ENCODE peak calls at places on chromosomes 13 and 19, in eight cellular contexts. One of them, this sample, is unnamed.

GRCh38 chr19:44753932-44754742 is 5.6 kb downstream of the BCL3 start:
- DNase-seq in testis: peak; percentile 92
- DNase-seq in stomach: peak; percentile 96
- DNase-seq in A549: peak; percentile 90
- DNase-seq in tibial nerve: peak; percentile 89
- DNase-seq in body of pancreas: peak; percentile 95
- DNase-seq in adrenal gland: peak; percentile 87
- DNase-seq in breast epithelium: peak; percentile 93
- DNase-seq in this sample: peak; percentile 99

GRCh38 chr19:11481777-11482383 is 1.0 kb upstream of the ELAVL3 start:
- DNase-seq in testis: peak; percentile 81
- DNase-seq in stomach: peak; percentile 45
- DNase-seq in A549: peak; percentile 90
- DNase-seq in tibial nerve: peak; percentile 34
- DNase-seq in body of pancreas: peak; percentile 51
- DNase-seq in adrenal gland: peak; percentile 82
- DNase-seq in breast epithelium: no peak
- DNase-seq in this sample: no peak

GRCh38 chr13:98987275-98987674 is 9.4 kb upstream of the DOCK9 start:
- DNase-seq in testis: no peak
- DNase-seq in stomach: no peak
- DNase-seq in A549: no peak
- DNase-seq in tibial nerve: no peak
- DNase-seq in body of pancreas: no peak
- DNase-seq in adrenal gland: no peak
- DNase-seq in breast epithelium: no peak
- DNase-seq in this sample: no peak

GRCh38 chr13:28138756-28139470 is 568 bp downstream of the PAN3 start:
- DNase-seq in testis: peak; percentile 93
- DNase-seq in stomach: peak; percentile 77
- DNase-seq in A549: peak; percentile 83
- DNase-seq in tibial nerve: peak; percentile 87
- DNase-seq in body of pancreas: peak; percentile 85
- DNase-seq in adrenal gland: peak; percentile 85
- DNase-seq in breast epithelium: peak; percentile 77
- DNase-seq in this sample: peak; percentile 96

GRCh38 chr13:95385373-95385772 is 84.1 kb upstream of the ABCC4 start:
- DNase-seq in testis: no peak
- DNase-seq in stomach: no peak
- DNase-seq in A549: no peak
- DNase-seq in tibial nerve: no peak
- DNase-seq in body of pancreas: no peak
- DNase-seq in adrenal gland: no peak
- DNase-seq in breast epithelium: no peak
- DNase-seq in this sample: no peak

GRCh38 chr13:48278806-48279205 is 24.7 kb upstream of the RB1 start:
- DNase-seq in testis: no peak
- DNase-seq in stomach: no peak
- DNase-seq in A549: no peak
- DNase-seq in tibial nerve: no peak
- DNase-seq in body of pancreas: no peak
- DNase-seq in adrenal gland: no peak
- DNase-seq in breast epithelium: no peak
- DNase-seq in this sample: no peak

GRCh38 chr19:29574518-29574917 is 31.6 kb upstream of the POP4 start:
- DNase-seq in testis: no peak
- DNase-seq in stomach: no peak
- DNase-seq in A549: no peak
- DNase-seq in tibial nerve: no peak
- DNase-seq in body of pancreas: no peak
- DNase-seq in adrenal gland: no peak
- DNase-seq in breast epithelium: no peak
- DNase-seq in this sample: no peak

GRCh38 chr19:32873560-32873959 is 4.0 kb upstream of the SLC7A9 start:
- DNase-seq in testis: no peak
- DNase-seq in stomach: no peak
- DNase-seq in A549: no peak
- DNase-seq in tibial nerve: no peak
- DNase-seq in body of pancreas: no peak
- DNase-seq in adrenal gland: no peak
- DNase-seq in breast epithelium: no peak
- DNase-seq in this sample: no peak

GRCh38 chr13:48126944-48127814 is 32.3 kb upstream of the MED4 start:
- DNase-seq in testis: peak; percentile 74
- DNase-seq in stomach: peak; percentile 29
- DNase-seq in A549: peak; percentile 57
- DNase-seq in tibial nerve: peak; percentile 75
- DNase-seq in body of pancreas: peak; percentile 25
- DNase-seq in adrenal gland: peak; percentile 34
- DNase-seq in breast epithelium: no peak
- DNase-seq in this sample: no peak

GRCh38 chr13:85771856-85772255 is 27.4 kb downstream of the SLITRK6 start:
- DNase-seq in testis: no peak
- DNase-seq in stomach: no peak
- DNase-seq in A549: no peak
- DNase-seq in tibial nerve: no peak
- DNase-seq in body of pancreas: no peak
- DNase-seq in adrenal gland: no peak
- DNase-seq in breast epithelium: no peak
- DNase-seq in this sample: no peak

GRCh38 chr13:98432638-98433037 is 144.3 kb downstream of the STK24 start:
- DNase-seq in testis: no peak
- DNase-seq in stomach: no peak
- DNase-seq in A549: no peak
- DNase-seq in tibial nerve: no peak
- DNase-seq in body of pancreas: no peak
- DNase-seq in adrenal gland: no peak
- DNase-seq in breast epithelium: no peak
- DNase-seq in this sample: no peak

GRCh38 chr19:35935911-35936737 is at the start of gene LRFN3:
- DNase-seq in testis: peak; percentile 89
- DNase-seq in stomach: peak; percentile 81
- DNase-seq in A549: peak; percentile 88
- DNase-seq in tibial nerve: peak; percentile 60
- DNase-seq in body of pancreas: peak; percentile 83
- DNase-seq in adrenal gland: peak; percentile 68
- DNase-seq in breast epithelium: no peak
- DNase-seq in this sample: no peak

GRCh38 chr13:43074824-43075510 is 51.6 kb downstream of the DNAJC15 start:
- DNase-seq in testis: no peak
- DNase-seq in stomach: no peak
- DNase-seq in A549: no peak
- DNase-seq in tibial nerve: no peak
- DNase-seq in body of pancreas: no peak
- DNase-seq in adrenal gland: no peak
- DNase-seq in breast epithelium: no peak
- DNase-seq in this sample: no peak

GRCh38 chr13:66803759-66804456 is 426.2 kb downstream of the PCDH9 start:
- DNase-seq in testis: no peak
- DNase-seq in stomach: no peak
- DNase-seq in A549: no peak
- DNase-seq in tibial nerve: no peak
- DNase-seq in body of pancreas: no peak
- DNase-seq in adrenal gland: no peak
- DNase-seq in breast epithelium: no peak
- DNase-seq in this sample: no peak

GRCh38 chr13:50400035-50400726 is 384.9 kb downstream of the KCNRG start:
- DNase-seq in testis: no peak
- DNase-seq in stomach: no peak
- DNase-seq in A549: no peak
- DNase-seq in tibial nerve: no peak
- DNase-seq in body of pancreas: peak; percentile 47
- DNase-seq in adrenal gland: peak; percentile 76
- DNase-seq in breast epithelium: no peak
- DNase-seq in this sample: no peak

GRCh38 chr19:32570081-32570785 is 10.8 kb upstream of the PDCD5 start:
- DNase-seq in testis: peak; percentile 75
- DNase-seq in stomach: peak; percentile 48
- DNase-seq in A549: peak; percentile 85
- DNase-seq in tibial nerve: peak; percentile 36
- DNase-seq in body of pancreas: peak; percentile 51
- DNase-seq in adrenal gland: peak; percentile 60
- DNase-seq in breast epithelium: peak; percentile 61
- DNase-seq in this sample: no peak

DNA sequence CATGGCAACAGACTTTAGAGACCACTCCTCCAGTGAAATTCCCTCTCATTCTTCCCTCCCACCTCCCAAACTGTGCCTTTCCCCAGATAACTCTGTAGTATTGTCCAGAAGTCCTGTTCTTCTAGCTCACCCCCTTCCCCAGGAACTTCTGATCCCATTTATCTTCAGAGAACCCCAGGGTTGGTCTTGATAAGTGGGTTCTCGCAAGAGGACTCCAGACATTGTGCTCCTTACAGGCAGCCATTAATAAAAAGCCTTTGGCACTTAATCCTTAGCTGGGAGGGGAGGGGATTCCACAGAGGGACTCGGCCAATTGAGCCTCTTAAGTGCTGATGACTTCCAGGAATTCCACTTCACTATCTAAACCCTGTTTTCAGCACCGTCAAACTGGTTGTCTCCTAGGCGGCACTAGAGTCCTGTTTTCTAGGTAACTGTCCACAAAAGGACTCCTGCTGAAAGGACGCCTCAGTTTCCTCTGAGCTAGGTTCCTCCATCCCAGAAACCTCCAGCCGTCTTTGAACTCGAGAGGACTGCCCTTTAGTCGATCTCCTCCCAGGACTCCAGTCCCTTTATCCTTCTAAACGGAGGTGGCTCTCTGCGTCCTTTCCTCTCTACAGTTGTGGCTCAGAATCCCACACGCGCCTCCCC is 2.0 kb downstream of the LTBP4 start:
- DNase-seq in testis: no peak
- DNase-seq in stomach: no peak
- DNase-seq in A549: peak; percentile 76
- DNase-seq in tibial nerve: no peak
- DNase-seq in body of pancreas: no peak
- DNase-seq in adrenal gland: no peak
- DNase-seq in breast epithelium: no peak
- DNase-seq in this sample: no peak
- TF ChIP-seq POLR2A in testis: no peak
- TF ChIP-seq POLR2A in stomach: no peak
- TF ChIP-seq POLR2A in A549: no peak
- TF ChIP-seq POLR2A in tibial nerve: no peak
- TF ChIP-seq POLR2A in body of pancreas: no peak
- TF ChIP-seq POLR2A in adrenal gland: no peak
- TF ChIP-seq POLR2A in breast epithelium: no peak
- TF ChIP-seq POLR2A in this sample: no peak

GRCh38 chr13:108220042-108220441 is 1.9 kb downstream of the ABHD13 start:
- DNase-seq in testis: no peak
- DNase-seq in stomach: peak; percentile 66
- DNase-seq in A549: no peak
- DNase-seq in tibial nerve: no peak
- DNase-seq in body of pancreas: peak; percentile 71
- DNase-seq in adrenal gland: no peak
- DNase-seq in breast epithelium: no peak
- DNase-seq in this sample: no peak

GRCh38 chr13:108214511-108215383 is 589 bp downstream of the LIG4 start:
- DNase-seq in testis: peak; percentile 40
- DNase-seq in stomach: no peak
- DNase-seq in A549: no peak
- DNase-seq in tibial nerve: no peak
- DNase-seq in body of pancreas: peak; percentile 25
- DNase-seq in adrenal gland: no peak
- DNase-seq in breast epithelium: no peak
- DNase-seq in this sample: no peak

GRCh38 chr13:108213946-108214345 is 1.4 kb downstream of the LIG4 start:
- DNase-seq in testis: no peak
- DNase-seq in stomach: no peak
- DNase-seq in A549: no peak
- DNase-seq in tibial nerve: no peak
- DNase-seq in body of pancreas: no peak
- DNase-seq in adrenal gland: no peak
- DNase-seq in breast epithelium: no peak
- DNase-seq in this sample: no peak

GRCh38 chr13:108215428-108215827 is at the start of gene LIG4:
- DNase-seq in testis: peak; percentile 91
- DNase-seq in stomach: peak; percentile 92
- DNase-seq in A549: peak; percentile 90
- DNase-seq in tibial nerve: peak; percentile 60
- DNase-seq in body of pancreas: peak; percentile 94
- DNase-seq in adrenal gland: peak; percentile 91
- DNase-seq in breast epithelium: peak; percentile 83
- DNase-seq in this sample: peak; percentile 94

GRCh38 chr13:108218044-108218974 is at the start of gene ABHD13:
- DNase-seq in testis: peak; percentile 92
- DNase-seq in stomach: peak; percentile 91
- DNase-seq in A549: peak; percentile 93
- DNase-seq in tibial nerve: peak; percentile 82
- DNase-seq in body of pancreas: peak; percentile 91
- DNase-seq in adrenal gland: peak; percentile 90
- DNase-seq in breast epithelium: peak; percentile 86
- DNase-seq in this sample: peak; percentile 95
- TF ChIP-seq CTCF in testis: no peak
- TF ChIP-seq CTCF in stomach: no peak
- TF ChIP-seq CTCF in A549: no peak
- TF ChIP-seq CTCF in tibial nerve: no peak
- TF ChIP-seq CTCF in body of pancreas: no peak
- TF ChIP-seq CTCF in adrenal gland: no peak
- TF ChIP-seq CTCF in breast epithelium: no peak
- TF ChIP-seq CTCF in this sample: no peak

DNA sequence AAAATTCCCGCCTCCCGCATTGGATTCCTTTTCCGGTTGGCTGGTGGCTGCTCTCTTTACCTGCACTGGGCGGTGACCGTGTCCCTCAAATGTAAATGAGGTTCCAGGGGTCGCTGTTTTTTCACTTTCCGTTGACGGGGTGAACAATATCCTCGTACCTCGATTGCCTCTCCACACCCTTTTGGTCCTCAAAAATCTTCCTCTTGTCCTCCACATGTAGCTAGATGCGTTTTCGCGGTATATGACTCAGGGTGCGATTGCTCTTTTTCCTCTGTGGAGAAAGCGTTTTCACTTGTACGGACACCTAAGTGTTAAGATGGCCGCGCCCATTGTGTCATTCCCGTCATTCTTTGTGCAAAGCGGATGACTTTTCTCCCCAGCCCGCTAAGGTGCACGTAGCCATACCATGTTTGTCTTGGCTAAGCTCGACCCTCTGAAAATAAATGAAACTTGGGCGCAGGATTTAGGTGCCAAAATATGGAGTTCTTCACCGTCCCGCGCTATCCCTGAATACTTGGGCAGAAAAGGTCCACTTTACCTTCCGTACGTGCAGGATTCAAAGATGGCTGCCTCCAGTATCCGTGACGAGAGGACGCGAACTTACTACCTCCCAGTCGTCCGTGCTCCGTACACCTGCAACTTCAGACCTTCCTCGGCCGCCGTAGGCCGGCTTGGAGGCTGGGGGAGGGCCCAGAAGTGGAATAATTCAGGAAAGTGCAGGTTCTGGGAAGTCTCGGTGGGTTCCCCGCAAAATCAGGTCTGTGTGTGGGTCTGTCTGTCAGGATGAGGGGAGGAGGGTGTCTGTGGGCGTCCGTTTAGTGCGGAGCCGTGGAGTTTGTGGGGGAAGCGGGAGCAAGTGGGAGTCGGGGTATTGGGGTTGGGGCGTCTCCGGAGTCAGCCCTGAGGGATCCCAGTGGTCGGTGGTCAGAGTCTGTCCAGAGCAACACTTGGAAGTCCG is at the start of gene ZNF613:
- DNase-seq in testis: peak; percentile 96
- DNase-seq in stomach: peak; percentile 89
- DNase-seq in A549: peak; percentile 95
- DNase-seq in tibial nerve: peak; percentile 83
- DNase-seq in body of pancreas: peak; percentile 92
- DNase-seq in adrenal gland: peak; percentile 93
- DNase-seq in breast epithelium: peak; percentile 76
- DNase-seq in this sample: peak; percentile 96
- TF ChIP-seq POLR2A in testis: no peak
- TF ChIP-seq POLR2A in stomach: no peak
- TF ChIP-seq POLR2A in A549: no peak
- TF ChIP-seq POLR2A in tibial nerve: no peak
- TF ChIP-seq POLR2A in body of pancreas: peak; percentile 10
- TF ChIP-seq POLR2A in adrenal gland: no peak
- TF ChIP-seq POLR2A in breast epithelium: no peak
- TF ChIP-seq POLR2A in this sample: no peak

GRCh38 chr19:1035998-1036621 is 3.8 kb upstream of the ABCA7 start:
- DNase-seq in testis: no peak
- DNase-seq in stomach: no peak
- DNase-seq in A549: no peak
- DNase-seq in tibial nerve: no peak
- DNase-seq in body of pancreas: no peak
- DNase-seq in adrenal gland: no peak
- DNase-seq in breast epithelium: no peak
- DNase-seq in this sample: no peak
- TF ChIP-seq CTCF in testis: no peak
- TF ChIP-seq CTCF in stomach: no peak
- TF ChIP-seq CTCF in A549: no peak
- TF ChIP-seq CTCF in tibial nerve: no peak
- TF ChIP-seq CTCF in body of pancreas: no peak
- TF ChIP-seq CTCF in adrenal gland: no peak
- TF ChIP-seq CTCF in breast epithelium: no peak
- TF ChIP-seq CTCF in this sample: no peak

This sample was measured in esophagus muscularis mucosa.